ENCODE peak calls at places on chromosomes 16 and 17, in seven cellular contexts. J is A172, E is fibroblast of the aortic adventitia, W is SW 1271, F is right cardiac atrium, H is HepG2, N is AG10803. M is an unnamed sample.
A peak's percentile ranks its signal among the peaks of the same experiment; 100 is the strongest.

GRCh38 chr17:82734987-82735866 is at the start of gene FN3K:
- DNase-seq in J (peak; percentile 35), E (peak; percentile 70), W (peak; percentile 27), F (peak; percentile 90), H (peak; percentile 48), N (peak; percentile 42), M (no peak)

GRCh38 chr17:5121186-5121841 is 5.5 kb downstream of the USP6 start:
- DNase-seq in J (no peak), E (no peak), W (no peak), F (no peak), H (no peak), N (no peak), M (no peak)

GRCh38 chr17:8141046-8141445 is 11.2 kb downstream of the PER1 start:
- DNase-seq in J (no peak), E (no peak), W (no peak), F (peak; percentile 54), H (no peak), N (no peak), M (no peak)

GRCh38 chr17:34827008-34827407 is 134.3 kb downstream of the CCT6B start:
- DNase-seq in J (no peak), E (no peak), W (no peak), F (no peak), H (no peak), N (no peak), M (no peak)

GRCh38 chr17:1498869-1499268 is 6.4 kb upstream of the MYO1C start:
- DNase-seq in J (no peak), E (peak; percentile 43), W (no peak), F (no peak), H (no peak), N (peak; percentile 48), M (no peak)

GRCh38 chr17:50079334-50080095 is 15.6 kb upstream of the PDK2 start:
- DNase-seq in J (peak; percentile 70), E (no peak), W (peak; percentile 46), F (peak; percentile 74), H (peak; percentile 75), N (peak; percentile 49), M (no peak)

GRCh38 chr16:17377360-17378324 is 93.1 kb downstream of the XYLT1 start:
- DNase-seq in J (no peak), E (peak; percentile 76), W (no peak), F (no peak), H (no peak), N (peak; percentile 59), M (no peak)

GRCh38 chr17:6910987-6911603 is 79.6 kb upstream of the TEKT1 start:
- DNase-seq in J (peak; percentile 40), E (peak; percentile 71), W (peak; percentile 70), F (no peak), H (peak; percentile 23), N (peak; percentile 55), M (no peak)

GRCh38 chr16:27083861-27084261 is 17.1 kb downstream of the C16orf82 start:
- DNase-seq in J (no peak), E (no peak), W (no peak), F (no peak), H (no peak), N (no peak), M (no peak)

M was measured in activated T-helper 1 cell treated with Interleukin-2 at 50 U/mL for 16 hours.